ENCODE peak calls at places on chromosomes 5 and 9, in seven cellular contexts. One of them, this sample, is unnamed.

GRCh38 chr5:177446184-177447065 is at the start of gene PRR7:
- DNase-seq in DMS153: peak; percentile 5
- DNase-seq in activated T-cell treated with anti-CD3 and anti-CD28 coated beads for 24 hours: peak; percentile 62
- DNase-seq in mucosa of gallbladder: peak; percentile 56
- DNase-seq in kidney epithelial cell: no peak
- DNase-seq in RWPE2: peak; percentile 77
- DNase-seq in CD4-positive, alpha-beta T cell: peak; percentile 56
- DNase-seq in this sample: peak; percentile 76

GRCh38 chr5:138033916-138034315 is 1.0 kb upstream of the FAM13B start:
- DNase-seq in mucosa of gallbladder: no peak
- DNase-seq in CD4-positive, alpha-beta T cell: no peak
- DNase-seq in activated T-cell treated with anti-CD3 and anti-CD28 coated beads for 24 hours: no peak
- DNase-seq in RWPE2: no peak
- DNase-seq in DMS153: no peak
- DNase-seq in kidney epithelial cell: no peak
- DNase-seq in this sample: no peak

GRCh38 chr5:90873033-90873517 is 314.5 kb downstream of the ADGRV1 start:
- DNase-seq in RWPE2: no peak
- DNase-seq in DMS153: no peak
- DNase-seq in CD4-positive, alpha-beta T cell: no peak
- DNase-seq in activated T-cell treated with anti-CD3 and anti-CD28 coated beads for 24 hours: peak; percentile 11
- DNase-seq in mucosa of gallbladder: no peak
- DNase-seq in kidney epithelial cell: no peak
- DNase-seq in this sample: no peak

GRCh38 chr5:163567811-163568210 is 62.4 kb downstream of the MAT2B start:
- DNase-seq in RWPE2: no peak
- DNase-seq in CD4-positive, alpha-beta T cell: no peak
- DNase-seq in mucosa of gallbladder: no peak
- DNase-seq in DMS153: no peak
- DNase-seq in activated T-cell treated with anti-CD3 and anti-CD28 coated beads for 24 hours: no peak
- DNase-seq in kidney epithelial cell: no peak
- DNase-seq in this sample: no peak

GRCh38 chr5:106699198-106699597 is 971.5 kb downstream of the EFNA5 start:
- DNase-seq in mucosa of gallbladder: no peak
- DNase-seq in DMS153: no peak
- DNase-seq in CD4-positive, alpha-beta T cell: no peak
- DNase-seq in kidney epithelial cell: no peak
- DNase-seq in RWPE2: no peak
- DNase-seq in activated T-cell treated with anti-CD3 and anti-CD28 coated beads for 24 hours: no peak
- DNase-seq in this sample: peak; percentile 36

GRCh38 chr5:160436017-160436416 is 14.4 kb downstream of the PTTG1 start:
- DNase-seq in CD4-positive, alpha-beta T cell: no peak
- DNase-seq in kidney epithelial cell: no peak
- DNase-seq in DMS153: no peak
- DNase-seq in RWPE2: no peak
- DNase-seq in activated T-cell treated with anti-CD3 and anti-CD28 coated beads for 24 hours: no peak
- DNase-seq in mucosa of gallbladder: no peak
- DNase-seq in this sample: no peak

GRCh38 chr5:73311291-73312110 is 137.1 kb downstream of the FOXD1 start:
- DNase-seq in kidney epithelial cell: peak; percentile 65
- DNase-seq in DMS153: no peak
- DNase-seq in mucosa of gallbladder: no peak
- DNase-seq in CD4-positive, alpha-beta T cell: no peak
- DNase-seq in activated T-cell treated with anti-CD3 and anti-CD28 coated beads for 24 hours: no peak
- DNase-seq in RWPE2: no peak
- DNase-seq in this sample: no peak

GRCh38 chr9:19286634-19287188 is 56.2 kb downstream of the DENND4C start:
- DNase-seq in kidney epithelial cell: no peak
- DNase-seq in activated T-cell treated with anti-CD3 and anti-CD28 coated beads for 24 hours: no peak
- DNase-seq in RWPE2: no peak
- DNase-seq in DMS153: peak; percentile 11
- DNase-seq in mucosa of gallbladder: peak; percentile 31
- DNase-seq in CD4-positive, alpha-beta T cell: no peak
- DNase-seq in this sample: no peak

GRCh38 chr5:78677777-78678668 is 29.5 kb upstream of the LHFPL2 start:
- DNase-seq in activated T-cell treated with anti-CD3 and anti-CD28 coated beads for 24 hours: no peak
- DNase-seq in CD4-positive, alpha-beta T cell: no peak
- DNase-seq in DMS153: no peak
- DNase-seq in kidney epithelial cell: peak; percentile 67
- DNase-seq in mucosa of gallbladder: peak; percentile 68
- DNase-seq in RWPE2: no peak
- DNase-seq in this sample: no peak

GRCh38 chr9:27496134-27496504 is 28.0 kb upstream of the IFNK start:
- DNase-seq in activated T-cell treated with anti-CD3 and anti-CD28 coated beads for 24 hours: no peak
- DNase-seq in kidney epithelial cell: no peak
- DNase-seq in DMS153: no peak
- DNase-seq in CD4-positive, alpha-beta T cell: no peak
- DNase-seq in mucosa of gallbladder: no peak
- DNase-seq in RWPE2: no peak
- DNase-seq in this sample: no peak

GRCh38 chr5:119323630-119324000 is 32.2 kb upstream of the TNFAIP8 start:
- DNase-seq in activated T-cell treated with anti-CD3 and anti-CD28 coated beads for 24 hours: no peak
- DNase-seq in DMS153: peak; percentile 41
- DNase-seq in CD4-positive, alpha-beta T cell: no peak
- DNase-seq in RWPE2: no peak
- DNase-seq in mucosa of gallbladder: no peak
- DNase-seq in kidney epithelial cell: no peak
- DNase-seq in this sample: no peak

GRCh38 chr9:112569186-112569585 is 82.6 kb downstream of the KIAA1958 start:
- DNase-seq in DMS153: no peak
- DNase-seq in RWPE2: no peak
- DNase-seq in kidney epithelial cell: no peak
- DNase-seq in CD4-positive, alpha-beta T cell: no peak
- DNase-seq in activated T-cell treated with anti-CD3 and anti-CD28 coated beads for 24 hours: no peak
- DNase-seq in mucosa of gallbladder: no peak
- DNase-seq in this sample: no peak

GRCh38 chr9:111050819-111051218 is 12.5 kb upstream of the LPAR1 start:
- DNase-seq in RWPE2: no peak
- DNase-seq in DMS153: no peak
- DNase-seq in CD4-positive, alpha-beta T cell: no peak
- DNase-seq in activated T-cell treated with anti-CD3 and anti-CD28 coated beads for 24 hours: no peak
- DNase-seq in kidney epithelial cell: no peak
- DNase-seq in mucosa of gallbladder: no peak
- DNase-seq in this sample: no peak

GRCh38 chr5:171288066-171288465 is 21.0 kb upstream of the TLX3 start:
- DNase-seq in mucosa of gallbladder: no peak
- DNase-seq in kidney epithelial cell: no peak
- DNase-seq in DMS153: no peak
- DNase-seq in activated T-cell treated with anti-CD3 and anti-CD28 coated beads for 24 hours: no peak
- DNase-seq in CD4-positive, alpha-beta T cell: no peak
- DNase-seq in RWPE2: no peak
- DNase-seq in this sample: no peak

GRCh38 chr9:135905380-135906282 is 1.7 kb downstream of the CAMSAP1 start:
- DNase-seq in CD4-positive, alpha-beta T cell: peak; percentile 32
- DNase-seq in kidney epithelial cell: no peak
- DNase-seq in activated T-cell treated with anti-CD3 and anti-CD28 coated beads for 24 hours: peak; percentile 61
- DNase-seq in DMS153: no peak
- DNase-seq in RWPE2: no peak
- DNase-seq in mucosa of gallbladder: no peak
- DNase-seq in this sample: no peak

GRCh38 chr9:114046876-114047275 is 31.2 kb downstream of the AMBP start:
- DNase-seq in mucosa of gallbladder: no peak
- DNase-seq in RWPE2: no peak
- DNase-seq in activated T-cell treated with anti-CD3 and anti-CD28 coated beads for 24 hours: no peak
- DNase-seq in CD4-positive, alpha-beta T cell: no peak
- DNase-seq in DMS153: no peak
- DNase-seq in kidney epithelial cell: no peak
- DNase-seq in this sample: no peak

GRCh38 chr9:95753762-95754465 is 121.6 kb upstream of the ERCC6L2 start:
- DNase-seq in activated T-cell treated with anti-CD3 and anti-CD28 coated beads for 24 hours: no peak
- DNase-seq in DMS153: no peak
- DNase-seq in CD4-positive, alpha-beta T cell: no peak
- DNase-seq in mucosa of gallbladder: peak; percentile 48
- DNase-seq in RWPE2: no peak
- DNase-seq in kidney epithelial cell: no peak
- DNase-seq in this sample: no peak

GRCh38 chr5:11261226-11261625 is 500.2 kb upstream of the DAP start:
- DNase-seq in mucosa of gallbladder: no peak
- DNase-seq in kidney epithelial cell: no peak
- DNase-seq in activated T-cell treated with anti-CD3 and anti-CD28 coated beads for 24 hours: no peak
- DNase-seq in CD4-positive, alpha-beta T cell: no peak
- DNase-seq in DMS153: no peak
- DNase-seq in RWPE2: no peak
- DNase-seq in this sample: peak; percentile 79

GRCh38 chr9:19120846-19121245 is 6.4 kb downstream of the PLIN2 start:
- DNase-seq in RWPE2: no peak
- DNase-seq in mucosa of gallbladder: no peak
- DNase-seq in kidney epithelial cell: no peak
- DNase-seq in activated T-cell treated with anti-CD3 and anti-CD28 coated beads for 24 hours: no peak
- DNase-seq in CD4-positive, alpha-beta T cell: no peak
- DNase-seq in DMS153: no peak
- DNase-seq in this sample: no peak

GRCh38 chr9:123081824-123082223 is 48.4 kb downstream of the GPR21 start:
- DNase-seq in kidney epithelial cell: no peak
- DNase-seq in mucosa of gallbladder: no peak
- DNase-seq in RWPE2: no peak
- DNase-seq in CD4-positive, alpha-beta T cell: no peak
- DNase-seq in activated T-cell treated with anti-CD3 and anti-CD28 coated beads for 24 hours: peak; percentile 5
- DNase-seq in DMS153: no peak
- DNase-seq in this sample: no peak

GRCh38 chr5:94361832-94362754 is 256.3 kb downstream of the KIAA0825 start:
- DNase-seq in RWPE2: no peak
- DNase-seq in activated T-cell treated with anti-CD3 and anti-CD28 coated beads for 24 hours: no peak
- DNase-seq in kidney epithelial cell: no peak
- DNase-seq in CD4-positive, alpha-beta T cell: no peak
- DNase-seq in DMS153: no peak
- DNase-seq in mucosa of gallbladder: no peak
- DNase-seq in this sample: no peak

GRCh38 chr9:109020982-109021511 is 7.7 kb upstream of the CTNNAL1 start:
- DNase-seq in mucosa of gallbladder: no peak
- DNase-seq in kidney epithelial cell: no peak
- DNase-seq in RWPE2: no peak
- DNase-seq in DMS153: no peak
- DNase-seq in activated T-cell treated with anti-CD3 and anti-CD28 coated beads for 24 hours: no peak
- DNase-seq in CD4-positive, alpha-beta T cell: no peak
- DNase-seq in this sample: no peak

GRCh38 chr5:127909078-127909477 is 174.5 kb upstream of the SLC12A2 start:
- DNase-seq in RWPE2: no peak
- DNase-seq in kidney epithelial cell: no peak
- DNase-seq in DMS153: no peak
- DNase-seq in CD4-positive, alpha-beta T cell: no peak
- DNase-seq in activated T-cell treated with anti-CD3 and anti-CD28 coated beads for 24 hours: no peak
- DNase-seq in mucosa of gallbladder: no peak
- DNase-seq in this sample: no peak

GRCh38 chr9:23674016-23674585 is 151.9 kb downstream of the ELAVL2 start:
- DNase-seq in RWPE2: no peak
- DNase-seq in kidney epithelial cell: no peak
- DNase-seq in mucosa of gallbladder: no peak
- DNase-seq in CD4-positive, alpha-beta T cell: no peak
- DNase-seq in activated T-cell treated with anti-CD3 and anti-CD28 coated beads for 24 hours: no peak
- DNase-seq in DMS153: no peak
- DNase-seq in this sample: no peak

GRCh38 chr9:8677725-8678124 is 878.1 kb upstream of the DMAC1 start:
- DNase-seq in DMS153: no peak
- DNase-seq in RWPE2: no peak
- DNase-seq in CD4-positive, alpha-beta T cell: no peak
- DNase-seq in kidney epithelial cell: no peak
- DNase-seq in activated T-cell treated with anti-CD3 and anti-CD28 coated beads for 24 hours: no peak
- DNase-seq in mucosa of gallbladder: no peak
- DNase-seq in this sample: no peak

GRCh38 chr9:14140121-14140520 is 173.8 kb downstream of the NFIB start:
- DNase-seq in DMS153: no peak
- DNase-seq in RWPE2: no peak
- DNase-seq in mucosa of gallbladder: no peak
- DNase-seq in kidney epithelial cell: no peak
- DNase-seq in CD4-positive, alpha-beta T cell: no peak
- DNase-seq in activated T-cell treated with anti-CD3 and anti-CD28 coated beads for 24 hours: no peak
- DNase-seq in this sample: no peak

GRCh38 chr9:137156567-137157375 is 13.1 kb downstream of the LRRC26 start:
- DNase-seq in kidney epithelial cell: no peak
- DNase-seq in CD4-positive, alpha-beta T cell: peak; percentile 34
- DNase-seq in activated T-cell treated with anti-CD3 and anti-CD28 coated beads for 24 hours: peak; percentile 40
- DNase-seq in mucosa of gallbladder: no peak
- DNase-seq in RWPE2: no peak
- DNase-seq in DMS153: peak; percentile 37
- DNase-seq in this sample: peak; percentile 81

GRCh38 chr5:164472150-164472549 is 966.7 kb downstream of the MAT2B start:
- DNase-seq in kidney epithelial cell: no peak
- DNase-seq in DMS153: no peak
- DNase-seq in activated T-cell treated with anti-CD3 and anti-CD28 coated beads for 24 hours: no peak
- DNase-seq in RWPE2: no peak
- DNase-seq in mucosa of gallbladder: no peak
- DNase-seq in CD4-positive, alpha-beta T cell: no peak
- DNase-seq in this sample: no peak

GRCh38 chr5:102663771-102664530 is 91.2 kb upstream of the PAM start:
- DNase-seq in mucosa of gallbladder: no peak
- DNase-seq in DMS153: no peak
- DNase-seq in kidney epithelial cell: no peak
- DNase-seq in RWPE2: no peak
- DNase-seq in CD4-positive, alpha-beta T cell: no peak
- DNase-seq in activated T-cell treated with anti-CD3 and anti-CD28 coated beads for 24 hours: no peak
- DNase-seq in this sample: no peak

GRCh38 chr5:77407152-77407551 is 85.0 kb downstream of the WDR41 start:
- DNase-seq in activated T-cell treated with anti-CD3 and anti-CD28 coated beads for 24 hours: no peak
- DNase-seq in kidney epithelial cell: no peak
- DNase-seq in DMS153: no peak
- DNase-seq in CD4-positive, alpha-beta T cell: no peak
- DNase-seq in mucosa of gallbladder: no peak
- DNase-seq in RWPE2: no peak
- DNase-seq in this sample: no peak

GRCh38 chr5:159052282-159053011 is 47.3 kb downstream of the EBF1 start:
- DNase-seq in kidney epithelial cell: no peak
- DNase-seq in activated T-cell treated with anti-CD3 and anti-CD28 coated beads for 24 hours: no peak
- DNase-seq in mucosa of gallbladder: no peak
- DNase-seq in DMS153: no peak
- DNase-seq in RWPE2: no peak
- DNase-seq in CD4-positive, alpha-beta T cell: no peak
- DNase-seq in this sample: no peak

GRCh38 chr9:698276-698675 is 143.2 kb upstream of the DMRT1 start:
- DNase-seq in mucosa of gallbladder: no peak
- DNase-seq in activated T-cell treated with anti-CD3 and anti-CD28 coated beads for 24 hours: no peak
- DNase-seq in CD4-positive, alpha-beta T cell: no peak
- DNase-seq in kidney epithelial cell: no peak
- DNase-seq in RWPE2: no peak
- DNase-seq in DMS153: no peak
- DNase-seq in this sample: no peak

GRCh38 chr9:137756045-137756744 is 121.4 kb upstream of the CACNA1B start:
- DNase-seq in mucosa of gallbladder: no peak
- DNase-seq in DMS153: no peak
- DNase-seq in kidney epithelial cell: no peak
- DNase-seq in activated T-cell treated with anti-CD3 and anti-CD28 coated beads for 24 hours: no peak
- DNase-seq in CD4-positive, alpha-beta T cell: no peak
- DNase-seq in RWPE2: no peak
- DNase-seq in this sample: no peak

GRCh38 chr5:5270958-5271605 is 131.0 kb downstream of the ADAMTS16 start:
- DNase-seq in activated T-cell treated with anti-CD3 and anti-CD28 coated beads for 24 hours: no peak
- DNase-seq in RWPE2: peak; percentile 99
- DNase-seq in DMS153: peak; percentile 88
- DNase-seq in kidney epithelial cell: peak; percentile 61
- DNase-seq in mucosa of gallbladder: peak; percentile 74
- DNase-seq in CD4-positive, alpha-beta T cell: no peak
- DNase-seq in this sample: peak; percentile 77

GRCh38 chr9:134376386-134377142 is 50.3 kb downstream of the RXRA start:
- DNase-seq in kidney epithelial cell: no peak
- DNase-seq in CD4-positive, alpha-beta T cell: no peak
- DNase-seq in mucosa of gallbladder: no peak
- DNase-seq in DMS153: no peak
- DNase-seq in activated T-cell treated with anti-CD3 and anti-CD28 coated beads for 24 hours: no peak
- DNase-seq in RWPE2: no peak
- DNase-seq in this sample: no peak

GRCh38 chr5:142611154-142611553 is 74.7 kb downstream of the FGF1 start:
- DNase-seq in kidney epithelial cell: no peak
- DNase-seq in mucosa of gallbladder: peak; percentile 79
- DNase-seq in activated T-cell treated with anti-CD3 and anti-CD28 coated beads for 24 hours: peak; percentile 64
- DNase-seq in RWPE2: no peak
- DNase-seq in CD4-positive, alpha-beta T cell: peak; percentile 49
- DNase-seq in DMS153: peak; percentile 32
- DNase-seq in this sample: peak; percentile 84

This sample was measured in dorsolateral prefrontal cortex.